ENCODE peak calls at places on chromosomes 11 and 22, in five cellular contexts. E is ELR; N is stimulated activated CD4-positive, alpha-beta T cell treated with anti-CD3 and anti-CD28 coated beads, Interleukin-1b, Interleukin-23, amount 100 ng/mL, for 4 hours; Q is EH; J is NCI-H2029. O is an unnamed sample.

GRCh38 chr11:111077938-111078337 is 167.6 kb upstream of the POU2AF2 start:
- DNase-seq in E (no peak), N (no peak), Q (peak), J (no peak), O (no peak)

GRCh38 chr11:2995091-2995561 is 3.0 kb upstream of the NAP1L4 start:
- DNase-seq in E (no peak), N (no peak), Q (no peak), J (no peak), O (no peak)

GRCh38 chr22:25622011-25622410 is 57.5 kb downstream of the GRK3 start:
- DNase-seq in E (no peak), N (no peak), Q (peak), J (no peak), O (no peak)

GRCh38 chr22:32042924-32043323 is at the start of gene SLC5A1:
- DNase-seq in E (no peak), N (no peak), Q (no peak), J (peak), O (no peak)

GRCh38 chr11:76889414-76889975 is 28.8 kb downstream of the ACER3 start:
- DNase-seq in E (no peak), N (no peak), Q (no peak), J (no peak), O (no peak)

GRCh38 chr22:19674929-19675253 is 39.4 kb upstream of the SEPTIN5 start:
- DNase-seq in E (no peak), N (no peak), Q (no peak), J (no peak), O (no peak)

GRCh38 chr11:26062665-26063064 is 269.3 kb upstream of the ANO3 start:
- DNase-seq in E (no peak), N (no peak), Q (peak), J (no peak), O (no peak)

GRCh38 chr11:130464289-130464812 is 15.9 kb downstream of the ADAMTS15 start:
- DNase-seq in E (no peak), N (no peak), Q (peak), J (no peak), O (no peak)

GRCh38 chr11:70115778-70116177 is 37.7 kb downstream of the ANO1 start:
- DNase-seq in E (no peak), N (no peak), Q (no peak), J (no peak), O (no peak)

GRCh38 chr22:50153756-50154140 is 16.8 kb upstream of the PANX2 start:
- DNase-seq in E (no peak), N (no peak), Q (no peak), J (no peak), O (no peak)

GRCh38 chr11:86559311-86559945 is 113.0 kb downstream of the ME3 start:
- DNase-seq in E (peak), N (no peak), Q (peak), J (no peak), O (no peak)

GRCh38 chr11:86486261-86487030 is 111.8 kb downstream of the CCDC81 start:
- DNase-seq in E (no peak), N (no peak), Q (no peak), J (no peak), O (peak)

GRCh38 chr11:28100665-28101064 is 7.3 kb downstream of the KIF18A start:
- DNase-seq in E (no peak), N (no peak), Q (no peak), J (no peak), O (no peak)

GRCh38 chr11:128835741-128836410 is 31.2 kb downstream of the KCNJ1 start:
- DNase-seq in E (no peak), N (no peak), Q (peak), J (no peak), O (no peak)

GRCh38 chr22:50524664-50525103 is 714 bp downstream of the SCO2 start:
- DNase-seq in E (no peak), N (no peak), Q (no peak), J (no peak), O (no peak)

GRCh38 chr22:36938028-36938425 is 24.6 kb downstream of the CSF2RB start:
- DNase-seq in E (no peak), N (no peak), Q (no peak), J (no peak), O (no peak)

GRCh38 chr11:57406337-57406904 is 16.0 kb upstream of the PRG2 start:
- DNase-seq in E (peak), N (peak), Q (no peak), J (no peak), O (no peak)

GRCh38 chr11:116600930-116601329 is 171.9 kb downstream of the BUD13 start:
- DNase-seq in E (no peak), N (no peak), Q (peak), J (no peak), O (no peak)

GRCh38 chr22:44033689-44034088 is 9.6 kb downstream of the PARVB start:
- DNase-seq in E (no peak), N (no peak), Q (no peak), J (no peak), O (peak)

GRCh38 chr11:78350101-78350645 is 67.4 kb downstream of the GAB2 start:
- DNase-seq in E (peak), N (no peak), Q (peak), J (no peak), O (no peak)

GRCh38 chr11:132640952-132641351 is 891.3 kb downstream of the OPCML start:
- DNase-seq in E (no peak), N (no peak), Q (no peak), J (no peak), O (no peak)

GRCh38 chr11:82523141-82523540 is 210.5 kb downstream of the FAM181B start:
- DNase-seq in E (no peak), N (no peak), Q (no peak), J (no peak), O (no peak)

GRCh38 chr11:95074806-95075563 is 8.3 kb downstream of the SRSF8 start:
- DNase-seq in E (no peak), N (no peak), Q (no peak), J (peak), O (no peak)

GRCh38 chr11:36339899-36340298 is 43.8 kb downstream of the PRR5L start:
- DNase-seq in E (no peak), N (no peak), Q (no peak), J (no peak), O (no peak)

GRCh38 chr11:2562897-2563215 is 118.0 kb downstream of the KCNQ1 start:
- DNase-seq in E (no peak), N (no peak), Q (no peak), J (no peak), O (no peak)

GRCh38 chr11:16891964-16892363 is 122.2 kb downstream of the PLEKHA7 start:
- DNase-seq in E (peak), N (no peak), Q (peak), J (no peak), O (no peak)

GRCh38 chr11:69052343-69053168 is 3.8 kb downstream of the TPCN2 start:
- DNase-seq in E (no peak), N (no peak), Q (no peak), J (no peak), O (no peak)

GRCh38 chr11:47991266-47991830 is 11.0 kb downstream of the PTPRJ start:
- DNase-seq in E (peak), N (no peak), Q (no peak), J (peak), O (peak)

GRCh38 chr11:93729129-93729616 is 12.1 kb downstream of the TAF1D start:
- DNase-seq in E (peak), N (no peak), Q (peak), J (no peak), O (no peak)

GRCh38 chr11:66282468-66283455 is 4.8 kb downstream of the CNIH2 start:
- DNase-seq in E (peak), N (peak), Q (peak), J (peak), O (peak)

GRCh38 chr22:23243006-23243573 is 62.8 kb downstream of the BCR start:
- DNase-seq in E (no peak), N (peak), Q (no peak), J (no peak), O (no peak)

GRCh38 chr11:59267738-59268475 is 55.2 kb upstream of the MPEG1 start:
- DNase-seq in E (no peak), N (no peak), Q (no peak), J (peak), O (no peak)

GRCh38 chr22:50620861-50621490 is 7.0 kb downstream of the ARSA start:
- DNase-seq in E (no peak), N (peak), Q (no peak), J (peak), O (peak)

GRCh38 chr22:38871360-38872171 is 450 bp downstream of the CBX6 start:
- DNase-seq in E (peak), N (peak), Q (peak), J (no peak), O (no peak)

GRCh38 chr11:45021692-45022130 is 71.0 kb upstream of the TP53I11 start:
- DNase-seq in E (no peak), N (no peak), Q (peak), J (peak), O (no peak)

GRCh38 chr11:103035656-103036434 is 56.1 kb downstream of the DCUN1D5 start:
- DNase-seq in E (peak), N (no peak), Q (peak), J (peak), O (peak)

GRCh38 chr22:39408173-39408572 is 8.6 kb downstream of the TAB1 start:
- DNase-seq in E (no peak), N (no peak), Q (no peak), J (no peak), O (no peak)